ENCODE peak calls at places on chromosomes 2 and 18, in seven cellular contexts. Z is H1, B is K562, N is HCT116, W is SK-N-SH, R is HepG2, P is GM12878. H is an unnamed sample.

GRCh38 chr2:240269886-240270285 is 129.4 kb upstream of the OTOS start:
- DNase-seq in Z (no peak), B (no peak), N (no peak), W (no peak), R (no peak), P (no peak), H (no peak)

GRCh38 chr2:234331966-234332365 is 164.9 kb downstream of the ARL4C start:
- DNase-seq in Z (no peak), B (no peak), N (no peak), W (no peak), R (no peak), P (no peak), H (no peak)

GRCh38 chr2:71000780-71001591 is 6.3 kb upstream of the TEX261 start:
- DNase-seq in Z (no peak), B (peak), N (peak), W (peak), R (peak), P (no peak), H (no peak)

GRCh38 chr18:14978962-14979535 is 231.1 kb downstream of the ANKRD30B start:
- DNase-seq in Z (no peak), B (no peak), N (no peak), W (peak), R (peak), P (no peak), H (peak)

GRCh38 chr18:23238152-23238531 is 102.9 kb downstream of the CABLES1 start:
- DNase-seq in Z (no peak), B (peak), N (no peak), W (no peak), R (no peak), P (no peak), H (no peak)

GRCh38 chr2:197514754-197515153 is 1.1 kb upstream of the MOB4 start:
- DNase-seq in Z (no peak), B (no peak), N (no peak), W (peak), R (no peak), P (no peak), H (no peak)

GRCh38 chr18:49628119-49628518 is 66.3 kb downstream of the LIPG start:
- DNase-seq in Z (no peak), B (no peak), N (no peak), W (no peak), R (no peak), P (no peak), H (no peak)

GRCh38 chr18:21735452-21736015 is 5.1 kb upstream of the MIB1 start:
- DNase-seq in Z (no peak), B (peak), N (no peak), W (no peak), R (peak), P (no peak), H (no peak)

GRCh38 chr2:199457147-199458016 is at the start of gene SATB2:
- DNase-seq in Z (no peak), B (peak), N (peak), W (peak), R (no peak), P (no peak), H (no peak)

GRCh38 chr2:112626604-112627059 is 19.1 kb upstream of the SLC20A1 start:
- DNase-seq in Z (no peak), B (peak), N (no peak), W (peak), R (peak), P (no peak), H (no peak)

GRCh38 chr2:30367232-30368070 is 79.6 kb upstream of the LCLAT1 start:
- DNase-seq in Z (no peak), B (no peak), N (no peak), W (no peak), R (no peak), P (no peak), H (no peak)

GRCh38 chr2:239396881-239397681 is 3.7 kb downstream of the HDAC4 start:
- DNase-seq in Z (no peak), B (no peak), N (no peak), W (no peak), R (no peak), P (no peak), H (peak)

GRCh38 chr18:7000484-7001096 is 117.0 kb downstream of the LAMA1 start:
- DNase-seq in Z (no peak), B (peak), N (no peak), W (peak), R (peak), P (no peak), H (no peak)

GRCh38 chr2:241636983-241637232 is at the start of gene THAP4:
- DNase-seq in Z (no peak), B (peak), N (no peak), W (peak), R (no peak), P (no peak), H (peak)

GRCh38 chr2:224114428-224114827 is 75.3 kb upstream of the SERPINE2 start:
- DNase-seq in Z (no peak), B (no peak), N (no peak), W (no peak), R (no peak), P (no peak), H (no peak)

GRCh38 chr18:65753520-65753919 is 2.7 kb downstream of the CDH7 start:
- DNase-seq in Z (no peak), B (peak), N (no peak), W (peak), R (peak), P (no peak), H (peak)
- TF ChIP-seq JUND in Z (no peak), B (no peak), N (no peak), W (no peak), R (no peak), P (no peak), H (no peak)

GRCh38 chr2:11314482-11314881 is 30.0 kb downstream of the ROCK2 start:
- DNase-seq in Z (no peak), B (no peak), N (no peak), W (no peak), R (no peak), P (no peak), H (no peak)
- TF ChIP-seq JUND in Z (no peak), B (no peak), N (no peak), W (no peak), R (no peak), P (no peak), H (no peak)

GRCh38 chr2:128607440-128607839 is 288.8 kb upstream of the HS6ST1 start:
- DNase-seq in Z (no peak), B (no peak), N (no peak), W (no peak), R (no peak), P (no peak), H (no peak)
- TF ChIP-seq JUND in Z (no peak), B (no peak), N (no peak), W (no peak), R (no peak), P (no peak), H (no peak)

GRCh38 chr2:189305291-189305943 is 125.9 kb upstream of the COL5A2 start:
- DNase-seq in Z (no peak), B (no peak), N (no peak), W (no peak), R (no peak), P (no peak), H (no peak)
- TF ChIP-seq JUND in Z (no peak), B (no peak), N (peak), W (no peak), R (no peak), P (no peak), H (no peak)

DNA sequence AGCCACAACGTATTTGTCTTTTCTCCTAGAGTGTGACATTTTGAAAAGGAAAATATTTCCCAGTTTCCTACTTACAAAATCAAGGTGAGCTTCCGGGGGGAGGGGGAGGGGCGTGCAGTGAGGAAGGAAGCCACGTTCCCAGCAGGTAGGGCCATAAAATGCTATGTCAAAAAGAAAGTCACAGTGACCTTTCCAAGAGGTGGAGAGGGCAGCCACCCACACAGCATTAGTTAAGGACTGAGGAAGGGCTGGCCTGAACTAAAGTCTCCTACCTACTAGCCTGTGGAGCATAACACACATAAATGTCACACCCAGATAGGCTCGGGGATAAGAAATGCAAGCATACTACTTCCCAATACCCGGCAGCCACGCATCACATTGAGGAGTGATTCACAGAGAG is 191.2 kb downstream of the STK39 start:
- DNase-seq in Z (no peak), B (no peak), N (no peak), W (no peak), R (no peak), P (no peak), H (no peak)
- TF ChIP-seq JUND in Z (no peak), B (no peak), N (no peak), W (no peak), R (no peak), P (no peak), H (no peak)

DNA sequence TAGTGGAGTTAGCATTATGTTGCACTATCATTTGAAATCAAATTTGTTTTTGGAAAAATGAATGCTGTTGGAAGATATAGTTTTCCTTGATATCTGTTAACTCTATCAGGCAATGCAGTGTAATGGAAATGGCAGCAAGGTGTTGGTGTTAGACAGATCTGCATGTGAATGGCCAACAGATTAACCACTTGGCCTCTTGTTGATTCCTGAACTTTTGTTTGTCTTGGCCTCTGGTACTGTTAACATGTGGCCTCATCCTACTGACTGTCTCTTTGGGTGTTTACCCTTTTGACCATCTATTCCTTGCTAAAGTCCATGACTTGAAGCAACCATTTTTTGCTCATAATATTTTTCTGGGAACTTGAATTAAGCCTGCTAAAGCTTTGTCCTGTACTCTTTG is 110.2 kb upstream of the CDH2 start:
- DNase-seq in Z (peak), B (no peak), N (no peak), W (no peak), R (no peak), P (no peak), H (no peak)
- TF ChIP-seq JUND in Z (no peak), B (no peak), N (no peak), W (no peak), R (no peak), P (no peak), H (no peak)

GRCh38 chr2:105747254-105747909 is 2.7 kb downstream of the NCK2 start:
- DNase-seq in Z (no peak), B (no peak), N (no peak), W (no peak), R (no peak), P (no peak), H (no peak)

GRCh38 chr2:105746177-105747080 is 1.7 kb downstream of the NCK2 start:
- DNase-seq in Z (no peak), B (peak), N (no peak), W (peak), R (peak), P (peak), H (no peak)

GRCh38 chr2:105744909-105745853 is at the start of gene NCK2:
- DNase-seq in Z (no peak), B (peak), N (no peak), W (peak), R (no peak), P (no peak), H (peak)

GRCh38 chr2:105741617-105742016 is 3.1 kb upstream of the NCK2 start:
- DNase-seq in Z (no peak), B (no peak), N (no peak), W (no peak), R (no peak), P (no peak), H (no peak)

DNA sequence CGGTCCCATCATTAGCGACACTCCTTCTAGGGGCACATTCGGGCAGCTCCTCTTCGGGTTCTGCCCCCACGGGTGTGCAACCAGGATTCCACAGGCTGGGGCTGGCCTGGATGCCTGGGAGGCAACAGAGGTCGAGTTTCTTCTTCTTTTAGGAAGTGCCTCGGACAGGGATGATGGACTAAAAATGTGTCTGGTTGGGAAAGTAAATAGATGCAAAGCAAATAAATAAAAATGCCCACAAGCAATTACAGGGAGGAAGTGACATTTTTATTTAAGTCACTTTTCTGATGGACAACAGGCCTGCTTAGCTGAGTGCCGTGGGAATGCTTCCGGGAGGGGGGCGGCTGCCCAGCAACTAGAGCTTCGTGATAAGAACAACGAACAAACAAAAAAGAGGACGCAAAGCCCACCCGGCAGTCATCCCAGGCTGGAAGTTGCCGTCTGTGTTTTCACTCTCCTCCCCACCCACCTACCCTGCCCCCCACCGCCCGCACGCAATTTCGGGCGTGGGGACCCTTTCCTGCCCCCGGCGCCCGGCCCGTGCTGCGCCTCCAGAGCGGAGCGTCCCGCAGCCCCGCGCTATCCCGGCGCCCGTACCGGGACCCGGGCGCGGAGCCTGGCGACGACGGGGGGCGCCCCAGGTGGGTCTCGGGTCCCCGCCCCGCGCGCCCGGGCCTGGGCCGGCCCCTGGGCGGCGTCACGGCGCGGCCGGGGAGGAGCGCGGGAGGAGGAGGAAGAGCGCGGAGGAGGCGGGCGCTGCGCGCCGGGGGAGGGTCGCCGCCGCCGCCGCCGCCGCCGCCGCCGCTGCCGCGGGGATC is 412 bp upstream of the NCK2 start:
- DNase-seq in Z (no peak), B (peak), N (no peak), W (peak), R (peak), P (no peak), H (peak)
- TF ChIP-seq JUND in Z (no peak), B (no peak), N (no peak), W (no peak), R (no peak), P (no peak), H (no peak)

DNA sequence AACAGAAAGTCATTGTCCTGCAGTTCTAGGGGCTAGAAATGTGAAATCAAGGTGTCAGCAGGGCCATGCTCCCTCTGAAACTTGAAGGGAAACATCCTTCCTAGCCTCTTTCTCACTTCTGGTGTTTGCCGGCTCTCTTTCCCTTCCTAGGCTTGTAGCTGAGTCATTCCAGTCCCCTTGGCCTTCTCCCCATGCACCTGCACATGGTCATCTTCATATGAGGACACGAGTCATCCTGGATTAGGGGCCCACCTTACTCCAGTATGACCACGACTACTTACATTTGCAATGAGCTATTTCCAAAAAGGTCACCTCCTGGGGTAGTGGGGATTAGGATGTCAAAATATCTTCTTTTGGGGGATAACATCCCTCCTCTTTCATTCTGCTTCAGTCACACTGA is 168.5 kb upstream of the CXCR4 start:
- DNase-seq in Z (no peak), B (no peak), N (no peak), W (no peak), R (no peak), P (no peak), H (no peak)
- TF ChIP-seq JUND in Z (no peak), B (no peak), N (no peak), W (no peak), R (no peak), P (no peak), H (no peak)

GRCh38 chr2:45330113-45330512 is 281.0 kb downstream of the SRBD1 start:
- DNase-seq in Z (no peak), B (no peak), N (no peak), W (no peak), R (no peak), P (no peak), H (no peak)

GRCh38 chr2:45331034-45331786 is 279.9 kb downstream of the SRBD1 start:
- DNase-seq in Z (no peak), B (no peak), N (no peak), W (no peak), R (peak), P (no peak), H (peak)

GRCh38 chr2:45332094-45332493 is 279.0 kb downstream of the SRBD1 start:
- DNase-seq in Z (no peak), B (no peak), N (no peak), W (no peak), R (no peak), P (no peak), H (no peak)

GRCh38 chr2:45330617-45331016 is 280.4 kb downstream of the SRBD1 start:
- DNase-seq in Z (no peak), B (no peak), N (no peak), W (no peak), R (peak), P (no peak), H (no peak)

GRCh38 chr2:45329045-45329677 is 281.9 kb downstream of the SRBD1 start:
- DNase-seq in Z (no peak), B (peak), N (peak), W (no peak), R (peak), P (no peak), H (peak)
- TF ChIP-seq JUND in Z (no peak), B (no peak), N (no peak), W (no peak), R (peak), P (no peak), H (no peak)